ENCODE peak calls at places on chromosome 14, in four cellular contexts. F, Z, B and A are unnamed samples.

GRCh38 chr14:104177411-104177810 is 39.0 kb downstream of the KIF26A start:
- DNase-seq in B (no peak), F (peak), Z (no peak), A (no peak)

GRCh38 chr14:56760164-56760914 is 49.9 kb downstream of the OTX2 start:
- DNase-seq in Z (no peak), B (no peak), F (no peak), A (no peak)

GRCh38 chr14:60845523-60845922 is 111.0 kb downstream of the MNAT1 start:
- DNase-seq in F (no peak), B (no peak), Z (peak), A (no peak)

GRCh38 chr14:54699087-54699530 is 132.2 kb downstream of the SAMD4A start:
- DNase-seq in F (no peak), Z (no peak), B (no peak), A (no peak)

GRCh38 chr14:69055125-69055524 is 76.0 kb upstream of the ACTN1 start:
- DNase-seq in F (no peak), Z (no peak), B (peak), A (no peak)

GRCh38 chr14:60250318-60251035 is 1.5 kb downstream of the PPM1A start:
- DNase-seq in Z (no peak), F (no peak), B (peak), A (no peak)

GRCh38 chr14:53964249-53964648 is 7.6 kb upstream of the BMP4 start:
- DNase-seq in B (peak), Z (no peak), F (no peak), A (no peak)

GRCh38 chr14:32312010-32312331 is 17.1 kb upstream of the AKAP6 start:
- DNase-seq in F (no peak), B (no peak), Z (no peak), A (no peak)

GRCh38 chr14:64434528-64434927 is 30.8 kb upstream of the AKAP5 start:
- DNase-seq in Z (no peak), F (no peak), B (peak), A (no peak)

GRCh38 chr14:37246427-37246829 is 48.7 kb downstream of the MIPOL1 start:
- DNase-seq in Z (no peak), F (peak), B (peak), A (no peak)

GRCh38 chr14:46048127-46048526 is 603.5 kb downstream of the RPL10L start:
- DNase-seq in F (no peak), Z (peak), B (peak), A (peak)

GRCh38 chr14:89533136-89533535 is 116.1 kb upstream of the FOXN3 start:
- DNase-seq in F (no peak), B (no peak), Z (no peak), A (no peak)

GRCh38 chr14:89534896-89535615 is 118.0 kb upstream of the FOXN3 start:
- DNase-seq in F (no peak), B (peak), Z (no peak), A (no peak)

GRCh38 chr14:89537911-89538310 is 120.9 kb upstream of the FOXN3 start:
- DNase-seq in B (no peak), F (no peak), Z (no peak), A (no peak)

GRCh38 chr14:89531661-89532335 is 114.8 kb upstream of the FOXN3 start:
- DNase-seq in B (no peak), Z (no peak), F (no peak), A (no peak)

GRCh38 chr14:89533761-89534160 is 116.7 kb upstream of the FOXN3 start:
- DNase-seq in Z (no peak), B (no peak), F (no peak), A (no peak)
- TF ChIP-seq CHD1 in Z (no peak), B (no peak), F (no peak), A (no peak)

DNA sequence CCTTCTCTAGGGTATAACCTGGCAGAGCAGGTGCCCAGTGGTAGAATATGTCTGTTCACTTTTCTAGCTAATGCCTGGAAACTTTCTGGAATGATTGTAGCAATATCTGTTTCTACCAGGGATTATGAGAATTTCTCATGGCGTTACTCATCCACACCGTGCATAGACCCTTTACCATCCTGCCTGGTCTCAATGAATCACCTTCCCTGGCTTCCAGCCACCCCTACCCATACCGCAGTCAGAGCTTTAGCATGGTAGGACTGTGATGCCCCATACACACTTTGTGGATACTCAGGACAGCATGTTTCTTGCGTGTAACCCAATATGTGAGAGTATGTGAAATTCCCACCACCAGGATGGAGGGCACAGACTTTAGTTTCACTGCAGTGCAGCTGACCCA is 45.4 kb downstream of the TUNAR start:
- DNase-seq in F (no peak), Z (no peak), B (no peak), A (no peak)
- TF ChIP-seq CHD1 in F (no peak), Z (no peak), B (no peak), A (no peak)

GRCh38 chr14:21069388-21070082 is 569 bp upstream of the ARHGEF40 start:
- DNase-seq in F (no peak), Z (no peak), B (peak), A (peak)

GRCh38 chr14:21072102-21072501 is 2.0 kb downstream of the ARHGEF40 start:
- DNase-seq in F (no peak), B (peak), Z (no peak), A (no peak)

GRCh38 chr14:21070083-21070609 is at the start of gene ARHGEF40:
- DNase-seq in Z (no peak), B (peak), F (peak), A (no peak)

GRCh38 chr14:21071225-21072041 is 1.3 kb downstream of the ARHGEF40 start:
- DNase-seq in B (peak), F (peak), Z (peak), A (no peak)

GRCh38 chr14:21070610-21071224 is 613 bp downstream of the ARHGEF40 start:
- DNase-seq in F (peak), Z (no peak), B (peak), A (no peak)
- TF ChIP-seq CHD1 in F (no peak), Z (no peak), B (no peak), A (no peak)

GRCh38 chr14:102944448-102945330 is 22.2 kb downstream of the AMN start:
- DNase-seq in Z (no peak), B (no peak), F (no peak), A (no peak)
- TF ChIP-seq CHD1 in Z (no peak), B (no peak), F (no peak), A (no peak)